ENCODE peak calls at places on chromosomes 13 and 19, in nine cellular contexts. F is cardiac muscle cell; B is lung; N is activated naive CD8-positive, alpha-beta T cell treated with anti-CD3 and anti-CD28 coated beads, Interleukin-2, amount 50 U/mL, for 24 hours; E is astrocyte; W is progenitor cell of endocrine pancreas; Y is memory B cell; Q is HS-27A; I is GM04504. M is an unnamed sample.

GRCh38 chr19:45368737-45369340 is 1.5 kb downstream of the ERCC2 start:
- DNase-seq in F (no peak), B (no peak), N (no peak), E (no peak), W (no peak), Y (no peak), Q (no peak), I (no peak), M (no peak)

GRCh38 chr13:99311137-99311536 is 3.9 kb upstream of the GPR183 start:
- DNase-seq in F (no peak), B (no peak), N (peak; percentile 48), E (no peak), W (no peak), Y (no peak), Q (no peak), I (no peak), M (no peak)

GRCh38 chr19:40567750-40568494 is 8.8 kb upstream of the SHKBP1 start:
- DNase-seq in F (no peak), B (no peak), N (no peak), E (no peak), W (no peak), Y (no peak), Q (no peak), I (no peak), M (no peak)

GRCh38 chr13:63025741-63026140 is 1610.1 kb upstream of the PCDH20 start:
- DNase-seq in F (no peak), B (no peak), N (no peak), E (no peak), W (no peak), Y (no peak), Q (no peak), I (no peak), M (no peak)

GRCh38 chr13:44855860-44856259 is 133.4 kb downstream of the NUFIP1 start:
- DNase-seq in F (no peak), B (no peak), N (no peak), E (no peak), W (no peak), Y (no peak), Q (no peak), I (no peak), M (no peak)

GRCh38 chr13:42847891-42848663 is 66.7 kb downstream of the FAM216B start:
- DNase-seq in F (no peak), B (no peak), N (no peak), E (no peak), W (no peak), Y (no peak), Q (no peak), I (peak; percentile 70), M (no peak)

GRCh38 chr13:98466634-98467236 is 110.2 kb downstream of the STK24 start:
- DNase-seq in F (peak; percentile 52), B (no peak), N (peak; percentile 62), E (no peak), W (peak; percentile 37), Y (no peak), Q (no peak), I (no peak), M (peak; percentile 70)

GRCh38 chr13:114019367-114019766 is 45.5 kb upstream of the C13orf46 start:
- DNase-seq in F (no peak), B (no peak), N (peak; percentile 54), E (no peak), W (no peak), Y (no peak), Q (no peak), I (no peak), M (no peak)

GRCh38 chr19:45767410-45767880 is 1.6 kb downstream of the SIX5 start:
- DNase-seq in F (peak; percentile 95), B (peak; percentile 75), N (no peak), E (peak; percentile 81), W (no peak), Y (no peak), Q (peak; percentile 66), I (peak; percentile 73), M (peak; percentile 59)

GRCh38 chr13:53129864-53130393 is 101.3 kb downstream of the OLFM4 start:
- DNase-seq in F (no peak), B (no peak), N (no peak), E (no peak), W (no peak), Y (no peak), Q (no peak), I (no peak), M (no peak)

GRCh38 chr19:43773725-43774102 is 7.1 kb downstream of the KCNN4 start:
- DNase-seq in F (no peak), B (no peak), N (no peak), E (no peak), W (no peak), Y (no peak), Q (no peak), I (no peak), M (no peak)

GRCh38 chr13:29556742-29557141 is 38.7 kb downstream of the SLC7A1 start:
- DNase-seq in F (no peak), B (no peak), N (no peak), E (peak; percentile 40), W (no peak), Y (no peak), Q (no peak), I (no peak), M (no peak)

GRCh38 chr13:20708216-20708615 is 4.7 kb downstream of the IL17D start:
- DNase-seq in F (no peak), B (no peak), N (no peak), E (no peak), W (no peak), Y (no peak), Q (no peak), I (no peak), M (no peak)

GRCh38 chr19:2240881-2241760 is 4.5 kb downstream of the SF3A2 start:
- DNase-seq in F (no peak), B (peak; percentile 46), N (no peak), E (no peak), W (no peak), Y (no peak), Q (no peak), I (no peak), M (no peak)

GRCh38 chr19:37936166-37936565 is 29.2 kb downstream of the SIPA1L3 start:
- DNase-seq in F (no peak), B (peak; percentile 54), N (no peak), E (no peak), W (no peak), Y (no peak), Q (no peak), I (no peak), M (no peak)

GRCh38 chr13:45055198-45055901 is 65.0 kb upstream of the GTF2F2 start:
- DNase-seq in F (no peak), B (no peak), N (peak; percentile 59), E (peak; percentile 96), W (no peak), Y (no peak), Q (peak; percentile 59), I (peak; percentile 86), M (no peak)

GRCh38 chr19:45601524-45602522 is at the start of gene GPR4:
- DNase-seq in F (peak; percentile 66), B (no peak), N (no peak), E (no peak), W (no peak), Y (no peak), Q (no peak), I (no peak), M (no peak)

M was measured in neural crest cell.